ENCODE peak calls at places on chromosomes 1 and 21, in four cellular contexts. M is astrocyte, P is brain microvascular endothelial cell, F is Caco-2. B is an unnamed sample. For H3K36me3, the result is how much of the 10 kb centered on the place peaks cover.

GRCh38 chr21:14074177-14074576 is 136.6 kb downstream of the LIPI start:
- DNase-seq in M (no peak), P (no peak), F (no peak), B (no peak)

GRCh38 chr1:214123061-214123784 is 135.4 kb downstream of the PROX1 start:
- DNase-seq in M (peak), P (peak), F (peak), B (no peak)

GRCh38 chr21:39715804-39716397 is 29.1 kb upstream of the IGSF5 start:
- DNase-seq in P (peak), M (no peak), F (peak), B (no peak)

GRCh38 chr1:155254228-155254713 is 1.0 kb downstream of the ENTREP3 start:
- DNase-seq in P (no peak), M (no peak), F (no peak), B (no peak)

GRCh38 chr1:87140831-87141540 is 187.7 kb upstream of the LMO4 start:
- DNase-seq in P (peak), M (peak), F (no peak), B (no peak)

GRCh38 chr1:59007820-59008598 is 224.2 kb upstream of the JUN start:
- DNase-seq in P (no peak), F (no peak), M (peak), B (peak)

GRCh38 chr1:64895500-64895899 is 70.8 kb downstream of the JAK1 start:
- DNase-seq in P (no peak), F (no peak), M (peak), B (peak)

GRCh38 chr21:41066086-41066938 is 101.6 kb upstream of the BACE2 start:
- DNase-seq in M (peak), P (no peak), F (no peak), B (no peak)

GRCh38 chr1:239308701-239309333 is 77.6 kb upstream of the CHRM3 start:
- DNase-seq in P (peak), F (peak), M (no peak), B (no peak)

GRCh38 chr21:36321325-36322082 is 1.5 kb downstream of the MORC3 start:
- DNase-seq in P (peak), M (peak), F (peak), B (peak)

GRCh38 chr1:244653439-244654283 is 735 bp downstream of the DESI2 start:
- DNase-seq in P (no peak), F (peak), M (peak), B (no peak)

GRCh38 chr1:38101037-38101782 is 54.6 kb upstream of the POU3F1 start:
- DNase-seq in P (no peak), F (no peak), M (no peak), B (no peak)

GRCh38 chr1:223887724-223888428 is 42.1 kb upstream of the TP53BP2 start:
- DNase-seq in M (peak), F (no peak), P (peak), B (no peak)

GRCh38 chr1:67256291-67257172 is 51.1 kb upstream of the IL12RB2 start:
- DNase-seq in M (no peak), P (no peak), F (no peak), B (no peak)

DNA sequence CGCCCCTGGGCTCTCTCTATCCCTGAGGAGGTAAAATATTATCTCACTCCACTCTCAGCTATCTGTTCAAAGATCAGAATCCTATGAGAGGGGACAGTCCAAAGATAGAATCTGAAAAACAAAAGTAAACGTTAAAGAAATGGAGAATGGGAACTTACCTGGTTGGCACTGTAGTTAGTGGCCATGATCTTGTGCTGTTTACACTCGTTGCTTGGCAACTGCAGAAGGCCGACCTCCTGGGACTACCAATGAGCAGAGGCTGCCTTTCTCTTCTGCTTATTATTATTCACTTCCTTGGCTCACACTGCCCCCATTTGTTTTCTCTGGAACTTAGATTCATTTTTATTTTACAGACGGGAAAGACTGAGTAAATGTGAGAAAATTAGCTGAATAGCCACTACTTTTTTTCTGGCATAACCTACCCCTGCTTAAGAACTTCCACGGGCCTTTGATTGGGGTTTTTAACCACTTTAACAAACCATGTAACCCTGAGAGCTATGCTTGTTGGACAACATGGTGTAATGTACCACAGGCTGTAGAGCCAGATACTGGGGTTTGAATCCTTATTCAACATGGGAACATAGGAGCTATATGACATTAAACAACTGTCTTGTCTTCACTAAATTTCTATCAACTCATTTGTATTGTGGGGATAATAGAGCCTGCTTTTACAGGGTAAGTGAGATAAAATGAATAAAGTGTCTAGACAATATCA is at the start of gene CFAP126:
- DNase-seq in F (peak), M (peak), P (peak), B (peak)
- TF ChIP-seq CTCF in F (no peak), M (no peak), P (peak), B (no peak)

GRCh38 chr1:220153147-220153546 is 59.2 kb downstream of the IARS2 start:
- DNase-seq in P (no peak), F (no peak), M (no peak), B (no peak)
- H3K36me3 ChIP-seq in P (half or more), F (under half), M (half or more), B (under half)

GRCh38 chr1:109470245-109470644 is 3.9 kb downstream of the SYPL2 start:
- DNase-seq in F (no peak), M (no peak), P (no peak), B (no peak)
- H3K4me3 ChIP-seq in F (no peak), M (no peak), P (no peak), B (no peak)

GRCh38 chr1:7208647-7209180 is 423.5 kb downstream of the CAMTA1 start:
- DNase-seq in F (no peak), P (no peak), M (no peak), B (no peak)

GRCh38 chr1:7207875-7208646 is 422.8 kb downstream of the CAMTA1 start:
- DNase-seq in P (peak), M (peak), F (peak), B (no peak)

GRCh38 chr1:7209340-7209739 is 424.1 kb downstream of the CAMTA1 start:
- DNase-seq in M (no peak), F (no peak), P (no peak), B (no peak)
- TF ChIP-seq CTCF in M (no peak), F (no peak), P (no peak), B (no peak)

GRCh38 chr1:246733706-246734105 is 9.5 kb downstream of the SCCPDH start:
- DNase-seq in M (no peak), F (no peak), P (no peak), B (no peak)
- H3K36me3 ChIP-seq in M (under half), F (under half), P (under half), B (under half)

DNA sequence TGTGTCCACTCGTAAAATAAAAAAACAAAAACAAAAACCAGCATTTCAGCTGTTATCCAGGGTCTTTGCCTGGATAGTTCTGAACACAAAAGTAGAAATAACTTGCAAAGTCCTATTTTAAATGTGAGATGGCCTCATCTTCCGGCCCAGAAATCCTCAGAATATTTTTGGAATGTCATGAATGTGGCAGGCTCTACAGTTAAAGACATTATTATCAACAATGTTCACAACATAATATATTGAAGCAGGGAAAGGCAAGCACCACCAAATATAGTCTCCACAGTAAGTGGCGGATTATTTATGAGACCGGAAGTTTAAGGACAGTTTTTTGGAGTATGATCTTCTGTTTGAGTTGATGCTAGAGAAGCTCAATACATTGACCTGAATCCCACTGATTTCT is 1.2 kb upstream of the C1orf198 start:
- DNase-seq in P (no peak), F (no peak), M (peak), B (no peak)
- H3K4me3 ChIP-seq in P (no peak), F (peak), M (peak), B (no peak)

GRCh38 chr1:159152031-159152430 is 19.4 kb upstream of the CADM3 start:
- DNase-seq in M (no peak), P (no peak), F (no peak), B (no peak)
- TF ChIP-seq CTCF in M (no peak), P (no peak), F (no peak), B (no peak)

DNA sequence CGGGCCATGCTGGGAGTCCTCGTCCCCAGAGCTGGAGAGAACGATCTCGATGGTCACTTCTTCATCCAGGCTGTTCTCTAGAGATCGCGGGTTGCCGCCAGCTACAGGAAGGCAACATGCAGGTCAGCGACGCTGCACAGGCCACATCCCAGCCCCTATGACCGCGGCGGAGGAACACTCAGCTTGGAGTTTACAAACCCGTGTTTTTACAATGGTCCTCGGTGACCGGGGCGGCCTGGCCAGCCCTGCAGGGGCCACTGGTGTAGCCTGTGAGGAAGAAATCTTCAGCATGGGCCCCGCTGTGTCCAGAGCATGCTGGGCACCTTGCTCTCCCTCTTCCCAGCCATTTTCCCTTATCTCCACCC is 30.5 kb downstream of the ZNF496 start:
- DNase-seq in F (no peak), P (no peak), M (no peak), B (no peak)
- H3K36me3 ChIP-seq in F (under half), P (under half), M (under half), B (under half)

DNA sequence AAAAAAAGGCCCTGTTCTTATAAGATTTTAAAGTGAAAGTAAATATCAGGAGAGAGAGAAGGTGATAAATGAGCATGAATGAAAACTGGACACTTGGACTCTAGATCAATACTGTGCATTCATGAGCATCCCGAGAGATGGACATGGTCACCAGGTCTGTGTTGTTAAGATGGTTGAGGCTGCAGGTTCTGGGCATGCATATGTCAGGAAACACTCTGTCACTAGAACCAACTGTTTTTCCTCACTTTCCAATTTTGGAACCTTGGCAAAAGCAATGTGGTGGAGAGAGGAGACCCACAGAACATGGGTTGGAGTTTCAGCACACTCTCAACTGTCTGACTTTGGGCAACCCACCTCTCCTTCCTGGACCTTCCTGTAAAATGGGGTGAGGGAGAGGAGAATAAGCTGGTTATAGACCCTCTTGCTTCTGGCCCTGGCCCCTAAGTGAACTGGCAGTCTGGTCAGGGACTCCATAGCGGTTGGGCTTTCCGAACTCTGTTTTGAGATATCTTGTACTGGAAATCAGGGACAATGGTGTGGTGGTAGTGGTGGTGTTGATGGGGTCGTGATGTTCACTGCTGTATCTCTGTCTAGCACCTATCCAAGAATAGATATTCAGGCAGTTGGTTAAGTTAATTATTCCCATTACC is 4.2 kb downstream of the MAN1C1 start:
- DNase-seq in F (no peak), M (no peak), P (no peak), B (no peak)
- H3K4me3 ChIP-seq in F (no peak), M (no peak), P (no peak), B (no peak)

B was measured in GM06990.